ENCODE peak calls at places on chromosomes 2 and 18, in four cellular contexts. O, K, R and P are unnamed samples.

GRCh38 chr2:112692914-112693313 is 27.9 kb upstream of the NT5DC4 start:
- DNase-seq in O (peak), K (no peak), R (no peak), P (no peak)

GRCh38 chr2:121881950-121882349 is 126.5 kb downstream of the TSN start:
- DNase-seq in O (no peak), K (no peak), R (no peak), P (no peak)

GRCh38 chr2:232668805-232669444 is 28.2 kb upstream of the GIGYF2 start:
- DNase-seq in O (no peak), K (no peak), R (peak), P (no peak)

GRCh38 chr2:196660264-196660663 is 20.7 kb downstream of the CCDC150 start:
- DNase-seq in O (no peak), K (peak), R (no peak), P (no peak)

GRCh38 chr2:236073867-236074655 is 94.1 kb downstream of the GBX2 start:
- DNase-seq in O (no peak), K (no peak), R (no peak), P (no peak)

GRCh38 chr2:52976132-52976949 is 791.3 kb upstream of the CHAC2 start:
- DNase-seq in O (no peak), K (no peak), R (peak), P (no peak)

GRCh38 chr18:79851981-79852380 is 54.2 kb downstream of the KCNG2 start:
- DNase-seq in O (no peak), K (no peak), R (no peak), P (no peak)

GRCh38 chr2:138369856-138370255 is 131.7 kb upstream of the SPOPL start:
- DNase-seq in O (no peak), K (no peak), R (no peak), P (no peak)

GRCh38 chr2:70705160-70705850 is 62.7 kb downstream of the ADD2 start:
- DNase-seq in O (no peak), K (no peak), R (no peak), P (no peak)

GRCh38 chr2:237344972-237345870 is 68.7 kb downstream of the COL6A3 start:
- DNase-seq in O (no peak), K (no peak), R (no peak), P (no peak)

GRCh38 chr2:160210599-160211138 is 10.6 kb upstream of the ITGB6 start:
- DNase-seq in O (peak), K (no peak), R (peak), P (peak)

GRCh38 chr18:73365018-73365417 is 497.2 kb upstream of the NETO1 start:
- DNase-seq in O (no peak), K (no peak), R (no peak), P (no peak)

GRCh38 chr2:88161446-88161845 is 8.7 kb upstream of the THNSL2 start:
- DNase-seq in O (no peak), K (peak), R (no peak), P (no peak)